ENCODE peak calls at places on chromosomes 13 and 19, in four cellular contexts. A is MM.1S, M is PC-3, L is GM23248. V is an unnamed sample.

GRCh38 chr19:7844951-7845350 is 14.9 kb downstream of the EVI5L start:
- DNase-seq in A (no peak), M (no peak), L (no peak), V (no peak)

GRCh38 chr13:44917589-44918322 is 71.5 kb downstream of the NUFIP1 start:
- DNase-seq in A (peak), M (peak), L (peak), V (peak)

GRCh38 chr13:46057251-46058015 is 4.9 kb upstream of the ZC3H13 start:
- DNase-seq in A (no peak), M (no peak), L (peak), V (peak)

GRCh38 chr19:50358483-50359431 is 6.7 kb downstream of the NAPSA start:
- DNase-seq in A (no peak), M (peak), L (peak), V (no peak)

GRCh38 chr19:27962260-27962659 is 1250.7 kb downstream of the UQCRFS1 start:
- DNase-seq in A (no peak), M (no peak), L (no peak), V (no peak)

GRCh38 chr13:22549126-22549525 is 631.7 kb upstream of the SGCG start:
- DNase-seq in A (no peak), M (no peak), L (no peak), V (no peak)

GRCh38 chr13:61751039-61751438 is 335.4 kb upstream of the PCDH20 start:
- DNase-seq in A (no peak), M (no peak), L (no peak), V (no peak)

GRCh38 chr19:30001301-30001700 is 59.3 kb downstream of the URI1 start:
- DNase-seq in A (no peak), M (no peak), L (no peak), V (peak)

GRCh38 chr13:36431204-36432105 is 840 bp upstream of the CCNA1 start:
- DNase-seq in A (no peak), M (no peak), L (peak), V (peak)

GRCh38 chr19:40282920-40283319 is 2.2 kb downstream of the AKT2 start:
- DNase-seq in A (no peak), M (no peak), L (peak), V (no peak)
- H3K4me3 ChIP-seq in A (no peak), M (no peak), L (peak), V (no peak)

GRCh38 chr19:48443731-48444128 is 2.1 kb upstream of the GRWD1 start:
- DNase-seq in A (no peak), M (no peak), L (no peak), V (no peak)
- TF ChIP-seq EZH2 in A (no peak), M (no peak), L (no peak), V (peak)

GRCh38 chr13:78862460-78862859 is 203.5 kb upstream of the OBI1 start:
- DNase-seq in A (no peak), M (no peak), L (no peak), V (no peak)

GRCh38 chr13:78867655-78868054 is 208.7 kb upstream of the OBI1 start:
- DNase-seq in A (no peak), M (no peak), L (no peak), V (no peak)
- TF ChIP-seq EZH2phosphoT487 in A (no peak), M (no peak), L (no peak), V (no peak)

DNA sequence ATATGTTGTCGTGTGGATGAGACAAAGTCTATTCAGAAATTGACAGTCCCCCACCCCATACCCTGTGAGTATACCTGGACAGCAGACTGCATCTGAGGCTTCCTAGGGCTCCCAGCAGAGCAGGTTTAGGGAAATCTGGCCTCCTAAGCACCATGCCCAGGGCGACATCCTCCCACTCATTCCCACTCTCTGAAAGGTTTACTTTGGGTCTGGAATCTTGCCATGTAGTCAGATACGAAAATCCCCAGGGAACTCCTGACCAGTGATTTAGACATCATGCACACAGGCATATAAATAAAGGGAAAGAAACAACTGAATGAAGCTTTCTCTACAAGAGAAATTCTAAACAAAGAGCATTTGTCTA is 717 bp upstream of the NALCN start:
- DNase-seq in A (no peak), M (peak), L (peak), V (peak)
- H3K4me3 ChIP-seq in A (peak), M (peak), L (peak), V (peak)

GRCh38 chr19:47419789-47420188 is 462 bp upstream of the MEIS3 start:
- DNase-seq in A (no peak), M (no peak), L (no peak), V (peak)

GRCh38 chr19:47422417-47423163 is 3.3 kb upstream of the MEIS3 start:
- DNase-seq in A (no peak), M (no peak), L (no peak), V (no peak)

GRCh38 chr19:47423203-47423882 is 4.0 kb upstream of the MEIS3 start:
- DNase-seq in A (no peak), M (no peak), L (no peak), V (no peak)

GRCh38 chr19:47421244-47421786 is 2.0 kb upstream of the MEIS3 start:
- DNase-seq in A (no peak), M (no peak), L (no peak), V (no peak)

DNA sequence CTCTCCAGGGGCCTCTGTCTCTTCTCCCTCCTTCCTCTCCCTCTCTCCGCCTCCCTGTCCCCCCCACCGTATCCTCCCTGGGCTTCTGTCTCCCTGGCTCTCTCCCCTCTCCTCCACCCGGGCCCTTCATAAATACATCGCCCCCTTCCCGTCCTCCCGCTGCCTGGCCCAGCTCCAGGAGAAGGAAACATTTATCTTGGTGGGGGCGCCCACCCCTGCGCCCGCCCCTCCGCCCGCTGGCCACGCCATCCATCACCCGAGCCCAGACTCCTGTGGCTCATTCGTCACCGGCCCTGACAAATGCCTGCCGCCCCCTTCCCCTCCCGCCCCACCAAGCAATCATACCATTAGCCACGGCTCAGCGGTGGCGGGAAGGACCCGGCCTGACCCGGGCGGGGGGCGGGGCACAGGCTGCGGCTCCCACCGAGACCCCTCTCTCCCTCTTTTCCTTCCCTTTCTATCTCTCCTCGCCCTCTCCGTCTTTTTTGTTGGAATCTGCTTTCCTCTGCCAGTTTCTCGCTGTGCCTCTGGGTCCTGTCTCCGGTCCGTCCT is 2.6 kb upstream of the MEIS3 start:
- DNase-seq in A (no peak), M (no peak), L (peak), V (peak)
- TF ChIP-seq EZH2 in A (no peak), M (no peak), L (no peak), V (no peak)

DNA sequence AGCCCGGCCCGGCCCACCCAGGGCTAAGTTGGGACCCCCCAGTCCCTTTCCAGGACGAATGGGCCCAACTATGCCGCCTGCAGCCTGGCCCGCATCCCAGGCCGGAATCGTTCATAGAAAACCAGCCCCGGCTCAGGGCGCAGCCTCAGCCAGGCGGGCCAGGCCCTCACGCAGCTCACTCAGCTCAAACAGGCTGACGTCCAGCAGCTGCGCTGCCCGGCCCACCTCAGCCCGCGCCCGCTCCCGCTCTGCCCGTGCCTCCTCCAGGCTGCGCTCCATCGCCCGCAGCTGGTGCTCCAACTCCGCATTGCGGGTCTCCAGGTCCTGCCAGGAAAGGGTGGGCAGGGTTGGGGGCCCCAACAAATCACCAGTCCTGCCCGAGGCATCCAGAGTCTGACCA is 9.8 kb downstream of the DDX49 start:
- DNase-seq in A (no peak), M (no peak), L (no peak), V (no peak)
- TF ChIP-seq EZH2phosphoT487 in A (no peak), M (no peak), L (no peak), V (no peak)